ENCODE peak calls at places on chromosomes 4 and X, in five cellular contexts. I is K562, U is H1, Q is HepG2, F is GM12878. Y is an unnamed sample.

GRCh38 chr4:125582302-125582701 is 267.5 kb downstream of the FAT4 start:
- DNase-seq in Q (no peak), I (no peak), U (no peak), F (no peak), Y (no peak)

GRCh38 chrX:149185087-149185486 is 320.0 kb downstream of the IDS start:
- DNase-seq in Q (no peak), I (no peak), F (no peak), U (no peak), Y (no peak)

GRCh38 chr4:92339671-92340070 is 35.9 kb downstream of the GRID2 start:
- DNase-seq in I (no peak), F (no peak), U (no peak), Q (no peak), Y (no peak)

GRCh38 chr4:168725935-168726334 is 229.1 kb downstream of the PALLD start:
- DNase-seq in U (no peak), Q (no peak), I (no peak), F (no peak), Y (no peak)

GRCh38 chrX:18891561-18891945 is 92.4 kb downstream of the PHKA2 start:
- DNase-seq in Q (no peak), I (no peak), F (no peak), U (no peak), Y (no peak)

GRCh38 chrX:32048285-32048684 is 976.4 kb upstream of the FTHL17 start:
- DNase-seq in U (no peak), F (no peak), I (no peak), Q (no peak), Y (no peak)

GRCh38 chrX:21934414-21934813 is 6.1 kb upstream of the SMS start:
- DNase-seq in Q (no peak), I (no peak), F (no peak), U (no peak), Y (no peak)

GRCh38 chr4:55884093-55884850 is 30.8 kb downstream of the EXOC1 start:
- DNase-seq in I (no peak), Q (no peak), U (no peak), F (no peak), Y (no peak)

GRCh38 chr4:82043081-82043808 is 330.5 kb downstream of the HNRNPD start:
- DNase-seq in I (peak; percentile 9), Q (peak; percentile 81), F (no peak), U (no peak), Y (no peak)

GRCh38 chr4:184802203-184803015 is 23.4 kb downstream of the ACSL1 start:
- DNase-seq in I (no peak), F (no peak), Q (no peak), U (no peak), Y (no peak)

GRCh38 chrX:136251042-136251991 is at the start of gene MAP7D3:
- DNase-seq in F (no peak), I (peak; percentile 88), Q (no peak), U (peak; percentile 27), Y (peak; percentile 69)

GRCh38 chr4:89619230-89619962 is 217.6 kb downstream of the SNCA start:
- DNase-seq in I (no peak), Q (no peak), F (no peak), U (no peak), Y (no peak)

GRCh38 chrX:29138003-29138402 is 550.8 kb downstream of the IL1RAPL1 start:
- DNase-seq in Q (no peak), I (no peak), U (no peak), F (no peak), Y (no peak)

GRCh38 chr4:166498541-166498940 is 625.5 kb downstream of the TLL1 start:
- DNase-seq in F (no peak), Q (no peak), U (no peak), I (no peak), Y (no peak)

GRCh38 chr4:70868778-70869177 is 29.1 kb upstream of the GRSF1 start:
- DNase-seq in U (no peak), I (no peak), Q (no peak), F (no peak), Y (no peak)

GRCh38 chrX:65196758-65197371 is 220.6 kb upstream of the ZC4H2 start:
- DNase-seq in F (no peak), U (peak; percentile 50), I (peak; percentile 7), Q (peak; percentile 79), Y (peak; percentile 1)

GRCh38 chr4:6568689-6569332 is 6.2 kb upstream of the MAN2B2 start:
- DNase-seq in Q (no peak), I (no peak), U (no peak), F (no peak), Y (peak; percentile 44)

GRCh38 chr4:169313732-169314131 is 43.0 kb upstream of the SH3RF1 start:
- DNase-seq in Q (no peak), F (no peak), I (no peak), U (no peak), Y (no peak)

GRCh38 chr4:1154523-1155182 is 17.7 kb downstream of the SPON2 start:
- DNase-seq in F (no peak), U (no peak), Q (no peak), I (no peak), Y (no peak)

GRCh38 chrX:123788744-123789143 is 55.9 kb upstream of the THOC2 start:
- DNase-seq in F (no peak), U (no peak), Q (no peak), I (no peak), Y (no peak)

GRCh38 chr4:148834804-148835598 is 392.8 kb upstream of the NR3C2 start:
- DNase-seq in U (no peak), F (no peak), I (no peak), Q (no peak), Y (peak; percentile 6)

GRCh38 chrX:19121898-19122640 is at the start of gene ADGRG2:
- DNase-seq in I (no peak), F (no peak), U (no peak), Q (no peak), Y (peak; percentile 37)

GRCh38 chr4:187075514-187075913 is 351.9 kb upstream of the FAT1 start:
- DNase-seq in F (no peak), U (no peak), I (no peak), Q (no peak), Y (no peak)

DNA sequence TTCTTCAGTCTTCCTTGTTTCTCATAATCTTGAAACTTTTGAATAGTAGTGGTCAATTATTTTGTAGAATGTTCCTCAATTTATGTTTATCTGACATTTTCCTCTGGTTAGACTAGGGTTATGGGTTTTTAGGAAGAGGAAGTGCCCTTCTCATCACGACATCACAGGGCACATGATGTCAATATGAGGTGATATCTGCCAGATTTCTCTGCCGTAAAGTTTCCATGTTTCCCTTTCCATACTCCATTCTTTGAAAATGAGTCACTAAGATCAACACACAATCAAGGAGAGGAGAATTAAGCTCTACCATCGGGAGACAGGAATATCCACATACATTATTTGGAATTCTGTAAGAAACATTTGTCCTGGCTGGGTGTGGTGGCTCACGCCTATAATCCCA is 28.4 kb downstream of the RP2 start:
- DNase-seq in U (no peak), F (no peak), Q (peak; percentile 0), I (no peak), Y (peak; percentile 33)
- TF ChIP-seq HDAC2 in U (no peak), F (no peak), Q (no peak), I (no peak), Y (no peak)

GRCh38 chr4:52173470-52174055 is 122.5 kb downstream of the SPATA18 start:
- DNase-seq in F (no peak), U (no peak), Q (no peak), I (no peak), Y (no peak)

DNA sequence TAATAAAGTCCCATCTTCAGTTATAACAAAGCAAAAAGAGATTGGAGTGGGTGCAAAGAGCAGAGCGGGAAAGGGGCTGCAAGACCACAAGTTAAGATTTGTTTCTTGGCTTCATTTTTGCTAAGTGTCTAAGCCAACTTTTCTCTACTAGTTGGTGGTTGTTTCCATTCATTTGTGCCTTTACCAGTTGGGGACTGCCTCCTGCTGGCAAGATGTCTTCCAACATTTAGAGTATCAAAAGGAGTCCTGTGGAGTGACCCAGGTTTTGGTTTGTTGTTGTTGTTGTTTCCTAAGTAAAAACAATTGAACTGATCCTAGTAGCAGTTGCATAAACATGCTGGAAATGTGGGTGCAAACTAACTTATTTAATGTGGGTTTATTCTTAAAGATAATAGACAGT is 121.1 kb downstream of the SPATA18 start:
- DNase-seq in I (no peak), U (no peak), Q (no peak), F (no peak), Y (no peak)
- TF ChIP-seq HDAC2 in I (no peak), U (no peak), Q (no peak), F (no peak), Y (no peak)

DNA sequence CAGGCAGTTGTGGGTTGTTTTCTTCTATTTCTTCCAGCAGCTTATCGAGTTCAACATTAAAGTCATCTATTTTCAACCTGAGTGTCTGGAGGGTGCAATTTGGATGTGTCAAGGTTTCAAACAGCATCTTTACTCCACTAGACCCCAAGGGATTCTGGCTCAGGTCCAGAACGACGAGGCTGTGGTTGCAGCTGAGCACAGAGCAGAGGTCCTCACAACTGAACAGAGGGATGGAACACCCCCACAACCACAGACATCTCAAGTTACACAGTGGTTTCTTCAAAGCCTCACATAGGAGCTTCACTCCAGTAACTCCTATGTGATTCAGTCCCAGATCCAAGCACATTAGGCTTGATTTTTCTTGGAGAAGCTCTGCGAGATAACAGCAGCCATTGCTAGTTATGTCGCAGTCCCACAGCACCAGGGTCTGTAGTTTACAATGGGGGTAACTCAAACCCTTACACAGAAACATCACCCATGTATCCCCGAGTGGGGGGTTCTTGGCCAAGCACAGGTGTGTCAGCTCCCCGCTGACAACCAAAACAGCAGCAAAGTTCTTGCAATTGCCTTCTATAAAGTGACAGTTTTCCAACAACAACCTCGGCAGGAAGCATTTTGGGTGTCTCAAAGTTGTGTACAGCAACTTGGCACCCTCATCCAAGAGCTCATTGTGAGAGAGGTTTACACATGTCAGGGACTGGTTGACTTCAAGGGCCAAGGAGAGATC is 2.8 kb downstream of the NLRP2B start:
- DNase-seq in F (no peak), U (no peak), Q (no peak), I (no peak), Y (no peak)
- TF ChIP-seq HDAC2 in F (no peak), U (no peak), Q (no peak), I (no peak), Y (no peak)

GRCh38 chr4:119666653-119667091 is 38.1 kb upstream of the PDE5A start:
- DNase-seq in F (no peak), Q (no peak), I (no peak), U (no peak), Y (no peak)

GRCh38 chr4:119665718-119666117 is 37.1 kb upstream of the PDE5A start:
- DNase-seq in I (no peak), U (no peak), F (no peak), Q (no peak), Y (no peak)

GRCh38 chr4:119661231-119661630 is 32.6 kb upstream of the PDE5A start:
- DNase-seq in Q (no peak), I (no peak), U (no peak), F (no peak), Y (no peak)

GRCh38 chr4:119664168-119664907 is 35.7 kb upstream of the PDE5A start:
- DNase-seq in Q (no peak), U (no peak), F (no peak), I (no peak), Y (no peak)

DNA sequence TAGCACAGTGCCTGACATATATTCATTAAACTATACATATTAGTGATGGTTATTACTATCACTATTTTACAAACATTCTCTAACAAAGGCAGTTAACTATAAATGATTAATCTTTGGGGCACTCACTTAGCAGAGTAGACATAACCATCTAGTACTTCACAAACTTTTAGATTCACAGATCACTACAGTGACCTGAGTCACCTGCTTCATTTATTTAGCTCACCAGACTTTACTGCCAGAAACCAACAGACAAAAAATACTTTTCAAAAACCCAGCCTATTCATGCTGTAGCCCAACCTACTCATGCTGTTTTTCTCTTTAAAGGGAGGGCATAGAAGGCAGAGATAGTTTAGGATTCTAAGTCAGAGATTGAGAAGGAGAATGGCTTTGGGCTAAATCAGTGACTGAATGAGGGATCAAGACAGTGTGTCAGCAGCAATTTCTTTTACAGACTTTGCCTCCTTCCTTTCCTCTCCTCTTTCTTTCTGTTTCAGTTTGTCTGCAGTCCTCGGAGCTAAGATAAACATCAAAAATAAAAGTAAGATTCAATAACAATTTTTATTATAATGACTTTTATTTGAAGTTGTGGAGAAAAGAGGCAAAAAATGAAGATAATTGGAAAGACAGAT is 34.7 kb upstream of the PDE5A start:
- DNase-seq in F (no peak), Q (no peak), I (no peak), U (no peak), Y (no peak)
- TF ChIP-seq HDAC2 in F (no peak), Q (no peak), I (no peak), U (no peak), Y (no peak)